ENCODE peak calls at places on chromosomes 5 and 9, in seven cellular contexts. L, J, N, M, U, V and S are unnamed samples.

GRCh38 chr9:108543251-108543768 is 312.5 kb downstream of the ACTL7B start:
- DNase-seq in L (no peak), J (no peak), N (peak; percentile 75), M (no peak), U (no peak), V (peak; percentile 56), S (no peak)

GRCh38 chr5:131109540-131110255 is 55.4 kb downstream of the HINT1 start:
- DNase-seq in L (no peak), J (no peak), N (peak; percentile 59), M (no peak), U (no peak), V (peak; percentile 62), S (peak; percentile 50)

GRCh38 chr9:10232352-10232930 is 380.4 kb downstream of the PTPRD start:
- DNase-seq in L (no peak), J (no peak), N (no peak), M (no peak), U (no peak), V (peak; percentile 2), S (peak; percentile 9)

GRCh38 chr5:119255571-119256356 is 100.1 kb upstream of the TNFAIP8 start:
- DNase-seq in L (no peak), J (no peak), N (no peak), M (no peak), U (no peak), V (peak; percentile 30), S (no peak)

GRCh38 chr9:4743131-4743875 is 2.3 kb upstream of the AK3 start:
- DNase-seq in L (no peak), J (no peak), N (peak; percentile 14), M (no peak), U (no peak), V (no peak), S (peak; percentile 33)

GRCh38 chr9:20622330-20623020 is at the start of gene MLLT3:
- DNase-seq in L (peak; percentile 98), J (peak; percentile 97), N (peak; percentile 99), M (peak; percentile 94), U (peak; percentile 97), V (peak; percentile 95), S (peak; percentile 97)

GRCh38 chr9:89603629-89604462 is 966 bp upstream of the GADD45G start:
- DNase-seq in L (peak; percentile 30), J (peak; percentile 77), N (peak; percentile 28), M (peak; percentile 67), U (peak; percentile 79), V (peak; percentile 27), S (peak; percentile 45)

GRCh38 chr9:2613730-2614271 is 7.8 kb upstream of the VLDLR start:
- DNase-seq in L (no peak), J (peak; percentile 45), N (no peak), M (no peak), U (peak; percentile 25), V (no peak), S (no peak)

GRCh38 chr9:85038824-85039540 is 369.5 kb downstream of the NTRK2 start:
- DNase-seq in L (no peak), J (no peak), N (no peak), M (peak; percentile 56), U (no peak), V (no peak), S (peak; percentile 4)

GRCh38 chr5:14859150-14859549 is 12.4 kb downstream of the ANKH start:
- DNase-seq in L (no peak), J (no peak), N (no peak), M (no peak), U (no peak), V (no peak), S (no peak)

GRCh38 chr9:70924905-70925547 is 196.4 kb downstream of the TRPM3 start:
- DNase-seq in L (no peak), J (peak; percentile 19), N (peak; percentile 85), M (no peak), U (no peak), V (peak; percentile 95), S (peak; percentile 90)

GRCh38 chr9:91119679-91120078 is 242.0 kb downstream of the AUH start:
- DNase-seq in L (no peak), J (no peak), N (peak; percentile 92), M (no peak), U (no peak), V (peak; percentile 35), S (peak; percentile 51)

GRCh38 chr9:110033869-110034268 is 174.1 kb downstream of the C9orf152 start:
- DNase-seq in L (no peak), J (no peak), N (peak; percentile 49), M (no peak), U (no peak), V (peak; percentile 36), S (no peak)

GRCh38 chr5:112931473-112931872 is 9.4 kb upstream of the REEP5 start:
- DNase-seq in L (no peak), J (no peak), N (no peak), M (no peak), U (no peak), V (no peak), S (no peak)

GRCh38 chr9:30723656-30724055 is 1660.8 kb upstream of the ACO1 start:
- DNase-seq in L (no peak), J (no peak), N (no peak), M (no peak), U (no peak), V (no peak), S (peak; percentile 40)

GRCh38 chr9:89497978-89498844 is at the start of gene SEMA4D:
- DNase-seq in L (peak; percentile 50), J (peak; percentile 84), N (peak; percentile 34), M (peak; percentile 86), U (peak; percentile 73), V (no peak), S (peak; percentile 23)

GRCh38 chr5:142692280-142692775 is 6.4 kb upstream of the FGF1 start:
- DNase-seq in L (no peak), J (no peak), N (no peak), M (no peak), U (no peak), V (no peak), S (no peak)

GRCh38 chr9:6581266-6581665 is 64.3 kb downstream of the GLDC start:
- DNase-seq in L (no peak), J (no peak), N (no peak), M (no peak), U (no peak), V (no peak), S (no peak)
- H3K4me3 ChIP-seq in L (no peak overlapping the region), J (no peak overlapping the region), N (no peak overlapping the region), M (no peak overlapping the region), U (no peak overlapping the region), V (no peak overlapping the region), S (no peak overlapping the region)

DNA sequence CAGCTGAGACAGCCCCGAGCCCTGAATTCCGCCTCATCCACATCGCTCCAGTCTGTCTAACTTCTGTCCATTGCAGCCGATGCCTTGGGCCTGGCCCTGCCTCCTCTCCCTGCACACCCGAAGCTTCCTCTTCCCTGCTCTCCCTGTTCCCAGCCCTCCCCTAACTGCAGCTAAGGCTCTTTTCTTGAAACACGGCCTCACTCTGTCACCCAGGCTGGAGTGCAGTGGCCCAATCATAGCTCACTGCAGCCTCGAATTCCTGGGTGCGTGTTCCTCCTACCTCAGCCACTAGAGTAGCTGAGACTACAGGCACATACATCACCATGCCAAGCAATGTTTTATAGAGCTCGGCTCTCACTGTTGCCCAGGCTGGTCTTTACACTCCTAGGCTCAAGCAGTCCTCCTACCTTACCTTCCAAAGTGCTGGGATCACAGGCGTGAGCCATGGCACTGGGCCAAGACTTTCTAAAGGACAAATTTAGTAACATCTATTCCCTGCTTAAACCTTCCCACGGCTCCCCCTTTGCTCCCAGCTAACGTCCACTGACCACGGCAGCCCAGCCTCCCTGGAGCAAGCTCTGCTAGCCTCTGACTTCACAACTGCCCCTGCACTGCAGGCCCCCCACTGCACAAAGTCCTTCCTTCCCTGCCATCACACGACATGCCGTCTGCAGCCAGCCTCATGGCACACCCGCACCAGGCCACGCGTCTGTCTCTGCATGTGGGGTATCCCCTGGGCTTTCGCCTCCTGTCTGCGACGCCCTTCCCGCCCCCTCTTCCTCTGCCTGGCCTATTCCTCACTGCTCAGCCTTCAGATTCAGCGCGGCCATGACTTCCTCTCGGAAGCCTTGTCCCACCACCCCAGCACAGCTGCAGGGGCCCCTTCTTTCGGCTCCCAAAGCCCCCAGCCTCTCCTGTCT is 28.6 kb downstream of the LAMC3 start:
- DNase-seq in L (no peak), J (no peak), N (peak; percentile 43), M (no peak), U (no peak), V (peak; percentile 22), S (no peak)
- TF ChIP-seq CTCF in L (no peak), J (no peak), N (no peak), M (no peak), U (no peak), V (no peak), S (no peak)

DNA sequence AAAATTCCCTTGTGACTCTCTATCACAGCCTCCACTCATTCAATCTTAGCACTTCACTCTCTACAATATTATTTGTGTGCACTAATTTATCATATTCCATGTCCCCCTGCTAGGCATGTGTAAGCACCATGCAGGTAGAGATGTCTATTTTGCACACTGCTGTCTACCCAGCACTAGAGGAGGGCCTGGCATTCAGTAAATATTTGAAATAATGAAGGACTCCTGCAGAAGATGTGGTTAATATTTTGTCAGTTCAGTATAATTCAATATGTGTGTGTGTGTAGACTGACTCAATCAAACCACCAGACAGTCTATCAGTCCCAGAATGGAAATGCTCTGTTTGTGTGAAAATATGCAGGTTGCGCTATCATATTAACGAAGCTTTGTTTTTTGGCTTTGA is 313.6 kb upstream of the CDH6 start:
- DNase-seq in L (no peak), J (no peak), N (no peak), M (no peak), U (no peak), V (no peak), S (no peak)
- H3K4me3 ChIP-seq in L (no peak overlapping the region), J (no peak overlapping the region), N (no peak overlapping the region), M (no peak overlapping the region), U (no peak overlapping the region), V (no peak overlapping the region), S (no peak overlapping the region)

DNA sequence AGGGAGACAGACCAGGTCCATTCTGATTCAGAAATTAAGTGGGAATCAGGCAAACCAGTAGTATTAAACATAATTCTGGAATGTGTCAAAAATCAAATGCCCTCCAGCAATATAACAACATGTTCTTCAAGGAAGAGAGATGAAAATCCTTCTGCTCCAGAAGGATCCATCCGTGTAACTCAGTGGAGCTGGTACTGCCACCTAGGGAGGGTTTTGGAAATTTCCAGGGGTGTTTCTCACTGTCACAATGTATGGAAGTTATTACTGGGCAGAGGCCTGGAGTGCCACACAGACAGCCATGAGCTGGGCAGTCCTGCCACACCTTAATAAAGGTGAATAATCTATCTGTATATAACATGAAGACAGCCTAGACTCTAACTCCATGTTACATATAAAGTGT is 87.5 kb downstream of the TTLL11 start:
- DNase-seq in L (no peak), J (no peak), N (peak; percentile 68), M (no peak), U (no peak), V (peak; percentile 41), S (peak; percentile 26)
- TF ChIP-seq CTCF in L (no peak), J (no peak), N (peak; percentile 54), M (peak; percentile 44), U (peak; percentile 43), V (peak; percentile 58), S (peak; percentile 69)